ENCODE peak calls at places on chromosome 19, in six cellular contexts. Y, O, T, R, Z and F are unnamed samples.

GRCh38 chr19:51127755-51128154 is 3.0 kb downstream of the SIGLEC9 start:
- DNase-seq in Y (no peak), O (no peak), T (no peak), R (no peak), Z (no peak), F (peak; percentile 28)

GRCh38 chr19:55258476-55258827 is 365 bp downstream of the PPP6R1 start:
- DNase-seq in Y (no peak), O (no peak), T (no peak), R (peak; percentile 34), Z (no peak), F (no peak)

GRCh38 chr19:39362682-39363657 is 20.7 kb downstream of the SAMD4B start:
- DNase-seq in Y (no peak), O (no peak), T (no peak), R (no peak), Z (peak; percentile 27), F (no peak)

GRCh38 chr19:38463365-38463764 is 29.9 kb downstream of the RYR1 start:
- DNase-seq in Y (no peak), O (no peak), T (no peak), R (no peak), Z (no peak), F (no peak)

GRCh38 chr19:1631557-1632100 is 20.8 kb downstream of the TCF3 start:
- DNase-seq in Y (no peak), O (no peak), T (no peak), R (no peak), Z (no peak), F (no peak)

GRCh38 chr19:11766597-11767591 is at the start of gene ZNF441:
- DNase-seq in Y (peak; percentile 84), O (peak; percentile 80), T (peak; percentile 54), R (peak; percentile 87), Z (peak; percentile 95), F (peak; percentile 99)

GRCh38 chr19:3683405-3683865 is 16.8 kb downstream of the PIP5K1C start:
- DNase-seq in Y (no peak), O (no peak), T (no peak), R (no peak), Z (peak; percentile 92), F (no peak)

GRCh38 chr19:18091217-18091608 is 4.5 kb upstream of the IL12RB1 start:
- DNase-seq in Y (no peak), O (peak; percentile 70), T (no peak), R (peak; percentile 80), Z (no peak), F (peak; percentile 78)

GRCh38 chr19:18862976-18863842 is 31.4 kb downstream of the UPF1 start:
- DNase-seq in Y (no peak), O (no peak), T (no peak), R (no peak), Z (no peak), F (no peak)

GRCh38 chr19:45413497-45413896 is 7.1 kb downstream of the POLR1G start:
- DNase-seq in Y (no peak), O (no peak), T (no peak), R (no peak), Z (no peak), F (no peak)

GRCh38 chr19:3196064-3196932 is 10.6 kb downstream of the NCLN start:
- DNase-seq in Y (no peak), O (no peak), T (no peak), R (no peak), Z (no peak), F (no peak)

GRCh38 chr19:47719047-47719885 is 6.0 kb downstream of the EHD2 start:
- DNase-seq in Y (no peak), O (no peak), T (no peak), R (no peak), Z (peak; percentile 70), F (peak; percentile 80)

GRCh38 chr19:40141546-40141945 is 49.7 kb upstream of the MAP3K10 start:
- DNase-seq in Y (no peak), O (no peak), T (no peak), R (no peak), Z (no peak), F (no peak)

GRCh38 chr19:38862321-38863059 is 12.7 kb upstream of the HNRNPL start:
- DNase-seq in Y (no peak), O (no peak), T (no peak), R (no peak), Z (peak; percentile 87), F (peak; percentile 59)

GRCh38 chr19:6769006-6769637 is 1.9 kb upstream of the SH2D3A start:
- DNase-seq in Y (peak; percentile 75), O (no peak), T (no peak), R (no peak), Z (no peak), F (no peak)

GRCh38 chr19:39970424-39970673 is 616 bp upstream of the PSMC4 start:
- DNase-seq in Y (no peak), O (no peak), T (no peak), R (no peak), Z (no peak), F (no peak)

GRCh38 chr19:40380199-40381037 is 9.6 kb downstream of the HIPK4 start:
- DNase-seq in Y (no peak), O (no peak), T (no peak), R (no peak), Z (no peak), F (no peak)

GRCh38 chr19:48239582-48240141 is 16.1 kb downstream of the CARD8 start:
- DNase-seq in Y (no peak), O (no peak), T (no peak), R (no peak), Z (no peak), F (no peak)

GRCh38 chr19:6427131-6427530 is 2.5 kb upstream of the KHSRP start:
- DNase-seq in Y (no peak), O (no peak), T (no peak), R (no peak), Z (no peak), F (no peak)

GRCh38 chr19:10368101-10368803 is 12.1 kb downstream of the TYK2 start:
- DNase-seq in Y (no peak), O (no peak), T (no peak), R (no peak), Z (no peak), F (no peak)

GRCh38 chr19:54233941-54234340 is 8.6 kb downstream of the LILRA6 start:
- DNase-seq in Y (no peak), O (no peak), T (no peak), R (no peak), Z (no peak), F (no peak)

GRCh38 chr19:7863157-7863970 is 10.8 kb downstream of the PRR36 start:
- DNase-seq in Y (no peak), O (no peak), T (no peak), R (no peak), Z (no peak), F (no peak)